ENCODE peak calls at places on chromosomes 12 and 14, in nine cellular contexts. O is stimulated activated CD8-positive, alpha-beta memory T cell treated with anti-CD3 and anti-CD28 coated beads, Interleukin-7, amount 100 ng/mL, for 48 hours; A is NCI-H1092 treated with DMSO at 0.1 percent for 48 hours; J is astrocyte of the cerebellum; L is posterior cingulate gyrus; K is dorsolateral prefrontal cortex; W is retina; Q is fibroblast of pulmonary artery; E is EL. S is an unnamed sample.

GRCh38 chr14:101559624-101560533 is 1.4 kb upstream of the DIO3 start:
- DNase-seq in O (no peak), A (no peak), J (no peak), L (peak; percentile 20), K (no peak), W (peak; percentile 61), Q (peak; percentile 6), E (no peak), S (no peak)

GRCh38 chr14:75126679-75127473 is at the start of gene NEK9:
- DNase-seq in O (peak; percentile 84), A (peak; percentile 80), J (no peak), L (peak; percentile 95), K (peak; percentile 91), W (peak; percentile 99), Q (peak; percentile 80), E (peak; percentile 90), S (peak; percentile 72)

GRCh38 chr12:46354799-46355194 is 17.8 kb downstream of the SLC38A2 start:
- DNase-seq in O (no peak), A (no peak), J (no peak), L (no peak), K (no peak), W (no peak), Q (no peak), E (no peak), S (no peak)

GRCh38 chr12:99267038-99267437 is 380.5 kb upstream of the GARIN6 start:
- DNase-seq in O (no peak), A (no peak), J (no peak), L (no peak), K (no peak), W (no peak), Q (no peak), E (no peak), S (no peak)

GRCh38 chr14:38839743-38840375 is 263.2 kb downstream of the SEC23A start:
- DNase-seq in O (no peak), A (no peak), J (no peak), L (no peak), K (no peak), W (no peak), Q (peak; percentile 44), E (peak; percentile 20), S (no peak)

GRCh38 chr14:101116486-101117130 is 213.1 kb upstream of the RTL1 start:
- DNase-seq in O (no peak), A (no peak), J (no peak), L (no peak), K (no peak), W (no peak), Q (no peak), E (no peak), S (no peak)

GRCh38 chr12:49232940-49233841 is 31.7 kb upstream of the TUBA1C start:
- DNase-seq in O (no peak), A (peak; percentile 78), J (no peak), L (peak; percentile 83), K (peak; percentile 83), W (peak; percentile 90), Q (peak; percentile 52), E (no peak), S (peak; percentile 44)

GRCh38 chr14:56821177-56821576 is 10.9 kb upstream of the OTX2 start:
- DNase-seq in O (no peak), A (no peak), J (no peak), L (no peak), K (no peak), W (no peak), Q (no peak), E (no peak), S (no peak)

GRCh38 chr12:124463341-124463861 is 104.0 kb downstream of the NCOR2 start:
- DNase-seq in O (no peak), A (peak; percentile 76), J (no peak), L (no peak), K (peak; percentile 70), W (peak; percentile 83), Q (no peak), E (no peak), S (no peak)

GRCh38 chr14:69715725-69716482 is 51.0 kb upstream of the SRSF5 start:
- DNase-seq in O (no peak), A (peak; percentile 95), J (peak; percentile 71), L (peak; percentile 39), K (peak; percentile 66), W (no peak), Q (peak; percentile 98), E (peak; percentile 73), S (peak; percentile 48)

GRCh38 chr12:11765817-11766794 is 116.6 kb downstream of the ETV6 start:
- DNase-seq in O (peak; percentile 76), A (no peak), J (peak; percentile 63), L (no peak), K (no peak), W (no peak), Q (peak; percentile 93), E (peak; percentile 61), S (no peak)

GRCh38 chr12:56212360-56212759 is 9.4 kb downstream of the RNF41 start:
- DNase-seq in O (no peak), A (no peak), J (no peak), L (no peak), K (no peak), W (no peak), Q (no peak), E (no peak), S (no peak)

GRCh38 chr12:1176191-1176590 is 185.2 kb downstream of the ERC1 start:
- DNase-seq in O (no peak), A (no peak), J (no peak), L (no peak), K (no peak), W (no peak), Q (no peak), E (no peak), S (no peak)

GRCh38 chr12:97300921-97301320 is 161.7 kb upstream of the RMST start:
- DNase-seq in O (no peak), A (no peak), J (no peak), L (no peak), K (no peak), W (no peak), Q (no peak), E (no peak), S (no peak)

GRCh38 chr14:106665814-106666213 is 1139.4 kb downstream of the TMEM121 start:
- DNase-seq in O (peak; percentile 22), A (no peak), J (no peak), L (no peak), K (no peak), W (no peak), Q (no peak), E (no peak), S (no peak)

GRCh38 chr12:6915023-6915788 is 826 bp downstream of the ENO2 start:
- DNase-seq in O (no peak), A (peak; percentile 45), J (no peak), L (no peak), K (no peak), W (peak; percentile 69), Q (no peak), E (peak; percentile 64), S (no peak)

GRCh38 chr14:22920697-22921096 is 1.7 kb upstream of the RBM23 start:
- DNase-seq in O (no peak), A (no peak), J (no peak), L (no peak), K (no peak), W (no peak), Q (no peak), E (no peak), S (no peak)

GRCh38 chr12:57240069-57240921 is 10.7 kb downstream of the STAC3 start:
- DNase-seq in O (peak; percentile 63), A (peak; percentile 52), J (no peak), L (peak; percentile 80), K (peak; percentile 77), W (peak; percentile 94), Q (peak; percentile 35), E (peak; percentile 67), S (peak; percentile 43)

GRCh38 chr14:91325211-91325610 is 80.7 kb upstream of the GPR68 start:
- DNase-seq in O (no peak), A (no peak), J (no peak), L (no peak), K (no peak), W (no peak), Q (no peak), E (no peak), S (no peak)

GRCh38 chr12:71556881-71557280 is 106.8 kb downstream of the ZFC3H1 start:
- DNase-seq in O (no peak), A (no peak), J (peak; percentile 58), L (no peak), K (no peak), W (no peak), Q (peak; percentile 69), E (peak; percentile 96), S (no peak)

GRCh38 chr12:75656650-75657049 is 145.2 kb upstream of the KRR1 start:
- DNase-seq in O (no peak), A (no peak), J (no peak), L (no peak), K (no peak), W (no peak), Q (peak; percentile 89), E (peak; percentile 93), S (no peak)

GRCh38 chr14:72894623-72895378 is 900 bp upstream of the DPF3 start:
- DNase-seq in O (no peak), A (peak; percentile 32), J (no peak), L (no peak), K (no peak), W (peak; percentile 75), Q (no peak), E (peak; percentile 51), S (peak; percentile 31)

GRCh38 chr12:48690990-48691389 is 9.0 kb upstream of the KANSL2 start:
- DNase-seq in O (no peak), A (no peak), J (no peak), L (no peak), K (no peak), W (no peak), Q (no peak), E (no peak), S (no peak)

GRCh38 chr12:126784328-126784921 is 1482.5 kb upstream of the TMEM132C start:
- DNase-seq in O (no peak), A (peak; percentile 44), J (peak; percentile 2), L (no peak), K (no peak), W (peak; percentile 57), Q (peak; percentile 14), E (peak; percentile 4), S (no peak)

GRCh38 chr12:946212-946611 is 3.3 kb downstream of the RAD52 start:
- DNase-seq in O (no peak), A (no peak), J (no peak), L (no peak), K (no peak), W (no peak), Q (peak; percentile 25), E (no peak), S (no peak)

GRCh38 chr12:96130396-96131059 is 63.6 kb upstream of the ELK3 start:
- DNase-seq in O (no peak), A (no peak), J (no peak), L (no peak), K (no peak), W (no peak), Q (no peak), E (no peak), S (no peak)

S was measured in substantia nigra.